ENCODE peak calls at places on chromosomes 5 and 9, in ten cellular contexts. R, Q, J, V, B, T, X, F, P and N are unnamed samples.

GRCh38 chr9:98944130-98945074 is 695 bp downstream of the COL15A1 start:
- DNase-seq in B (no peak), F (peak), R (no peak), X (no peak), Q (peak), T (no peak), V (peak), P (peak), J (no peak), N (no peak)

GRCh38 chr5:66860199-66860975 is 264.2 kb downstream of the MAST4 start:
- DNase-seq in Q (peak), T (no peak), P (no peak), F (no peak), R (no peak), B (peak), J (no peak), X (no peak), V (no peak), N (no peak)

GRCh38 chr9:9790216-9790872 is 822.5 kb downstream of the PTPRD start:
- DNase-seq in T (no peak), R (peak), J (peak), Q (peak), P (peak), X (no peak), B (peak), F (no peak), V (peak), N (no peak)

GRCh38 chr9:5361326-5362005 is 21.8 kb upstream of the RLN1 start:
- DNase-seq in F (no peak), T (no peak), B (no peak), Q (no peak), V (no peak), R (no peak), J (no peak), X (no peak), P (no peak), N (no peak)

GRCh38 chr9:107274096-107274495 is 9.0 kb upstream of the RAD23B start:
- DNase-seq in X (no peak), R (no peak), P (no peak), T (peak), F (no peak), Q (no peak), B (no peak), V (no peak), J (no peak), N (no peak)

GRCh38 chr5:74122979-74123575 is 497.1 kb downstream of the ARHGEF28 start:
- DNase-seq in J (no peak), R (no peak), F (no peak), T (no peak), X (no peak), V (peak), Q (no peak), P (no peak), B (peak), N (no peak)

GRCh38 chr9:105219291-105219805 is 25.1 kb upstream of the SLC44A1 start:
- DNase-seq in P (no peak), B (no peak), R (no peak), J (no peak), V (no peak), Q (no peak), F (no peak), T (no peak), X (no peak), N (no peak)

GRCh38 chr9:137666950-137667670 is 48.3 kb downstream of the EHMT1 start:
- DNase-seq in R (no peak), Q (peak), V (peak), T (no peak), P (no peak), F (no peak), J (no peak), B (no peak), X (no peak), N (no peak)

GRCh38 chr5:65695162-65695755 is 26.6 kb downstream of the SGTB start:
- DNase-seq in F (no peak), X (no peak), J (no peak), V (no peak), P (no peak), R (no peak), B (no peak), T (no peak), Q (no peak), N (no peak)

GRCh38 chr5:154384480-154385235 is 61.1 kb upstream of the SAP30L start:
- DNase-seq in R (no peak), F (no peak), Q (no peak), J (no peak), B (no peak), X (no peak), T (no peak), P (no peak), V (no peak), N (no peak)

GRCh38 chr5:62192958-62193357 is 113.0 kb upstream of the KIF2A start:
- DNase-seq in J (no peak), P (no peak), B (no peak), X (no peak), V (no peak), F (no peak), R (no peak), Q (no peak), T (no peak), N (no peak)

GRCh38 chr5:395921-396714 is 46.9 kb upstream of the EXOC3 start:
- DNase-seq in Q (no peak), R (no peak), T (no peak), X (no peak), V (no peak), J (no peak), P (peak), F (no peak), B (no peak), N (no peak)

GRCh38 chr9:105241356-105242043 is 3.0 kb upstream of the SLC44A1 start:
- DNase-seq in X (no peak), Q (no peak), F (no peak), T (no peak), J (no peak), V (no peak), P (no peak), B (no peak), R (no peak), N (no peak)

GRCh38 chr5:97838214-97838613 is 655.2 kb upstream of the RIOK2 start:
- DNase-seq in P (no peak), V (no peak), X (no peak), F (peak), J (no peak), T (peak), R (peak), Q (no peak), B (peak), N (no peak)

GRCh38 chr9:7177383-7177782 is 419.6 kb downstream of the KDM4C start:
- DNase-seq in J (no peak), X (no peak), Q (no peak), F (no peak), V (no peak), T (no peak), P (no peak), R (no peak), B (no peak), N (no peak)

GRCh38 chr5:132385321-132386105 is 16.0 kb downstream of the SLC22A5 start:
- DNase-seq in J (no peak), R (peak), P (no peak), T (peak), V (peak), Q (peak), F (peak), B (peak), X (peak), N (no peak)

GRCh38 chr9:87959916-87960581 is 14.3 kb downstream of the CDK20 start:
- DNase-seq in B (peak), Q (no peak), F (no peak), R (no peak), T (no peak), J (no peak), V (no peak), X (no peak), P (no peak), N (no peak)

GRCh38 chr9:89940625-89941024 is 335.8 kb downstream of the GADD45G start:
- DNase-seq in R (no peak), F (no peak), P (no peak), Q (no peak), X (no peak), T (no peak), V (no peak), J (no peak), B (no peak), N (no peak)

GRCh38 chr9:115208503-115208902 is 90.5 kb upstream of the TNC start:
- DNase-seq in F (no peak), X (no peak), T (no peak), Q (no peak), P (no peak), B (peak), R (no peak), J (no peak), V (no peak), N (no peak)

GRCh38 chr9:37187713-37188439 is 67.5 kb downstream of the ZCCHC7 start:
- DNase-seq in F (peak), X (no peak), P (no peak), R (no peak), J (no peak), V (no peak), Q (no peak), B (peak), T (no peak), N (no peak)

GRCh38 chr5:173777149-173777548 is 111.0 kb upstream of the CPEB4 start:
- DNase-seq in X (no peak), R (no peak), F (no peak), T (no peak), V (no peak), J (no peak), P (no peak), Q (no peak), B (no peak), N (no peak)

GRCh38 chr9:86077286-86077685 is 22.1 kb downstream of the GOLM1 start:
- DNase-seq in T (no peak), R (no peak), J (no peak), P (no peak), B (no peak), F (no peak), V (no peak), Q (no peak), X (no peak), N (no peak)

GRCh38 chr5:167488371-167488770 is 803.1 kb upstream of the WWC1 start:
- DNase-seq in P (no peak), V (no peak), Q (no peak), J (no peak), X (no peak), F (no peak), T (no peak), B (no peak), R (no peak), N (no peak)

GRCh38 chr5:117761190-117761589 is 1186.6 kb upstream of the SEMA6A start:
- DNase-seq in R (no peak), P (no peak), T (no peak), Q (no peak), J (no peak), V (no peak), B (no peak), X (no peak), F (peak), N (no peak)

GRCh38 chr5:122723606-122724352 is 51.1 kb upstream of the SNX2 start:
- DNase-seq in P (no peak), R (no peak), T (no peak), F (peak), X (no peak), B (peak), Q (no peak), V (no peak), J (no peak), N (no peak)

GRCh38 chr9:104906441-104907277 is 21.3 kb downstream of the ABCA1 start:
- DNase-seq in T (no peak), J (no peak), Q (no peak), F (no peak), R (no peak), X (no peak), B (peak), P (no peak), V (no peak), N (no peak)

GRCh38 chr5:403995-404394 is 39.0 kb upstream of the EXOC3 start:
- DNase-seq in Q (no peak), F (no peak), P (no peak), J (no peak), R (no peak), T (no peak), V (no peak), B (no peak), X (no peak), N (no peak)